ENCODE peak calls at places on chromosomes 4 and X, in five cellular contexts. M is right cardiac atrium, T is AG09309, K is stomach, Y is lung. E is an unnamed sample.

GRCh38 chr4:177511611-177512010 is 69.4 kb upstream of the AGA start:
- DNase-seq in M (no peak), T (no peak), K (peak), Y (peak), E (no peak)

GRCh38 chr4:152807294-152807829 is 27.6 kb downstream of the ARFIP1 start:
- DNase-seq in M (no peak), T (no peak), K (no peak), Y (no peak), E (no peak)

GRCh38 chrX:56782791-56783449 is 53.9 kb downstream of the NBDY start:
- DNase-seq in M (peak), T (no peak), K (no peak), Y (peak), E (no peak)

GRCh38 chrX:105328773-105329172 is 108.3 kb upstream of the TEX13A start:
- DNase-seq in M (no peak), T (no peak), K (no peak), Y (no peak), E (no peak)

GRCh38 chrX:134760671-134761070 is 102.4 kb upstream of the PLAC1 start:
- DNase-seq in M (no peak), T (no peak), K (no peak), Y (no peak), E (no peak)

GRCh38 chr4:173346074-173346473 is 11.9 kb upstream of the HMGB2 start:
- DNase-seq in M (no peak), T (peak), K (no peak), Y (no peak), E (no peak)

GRCh38 chrX:136255543-136255942 is 4.3 kb upstream of the MAP7D3 start:
- DNase-seq in M (no peak), T (no peak), K (no peak), Y (no peak), E (no peak)

GRCh38 chr4:25513814-25514213 is 136.8 kb downstream of the ANAPC4 start:
- DNase-seq in M (no peak), T (no peak), K (no peak), Y (no peak), E (no peak)

GRCh38 chr4:17758459-17758858 is 23.0 kb downstream of the FAM184B start:
- DNase-seq in M (no peak), T (no peak), K (no peak), Y (no peak), E (no peak)

GRCh38 chr4:184534511-184535391 is 60.4 kb upstream of the IRF2 start:
- DNase-seq in M (no peak), T (peak), K (no peak), Y (no peak), E (no peak)

GRCh38 chr4:41331224-41331623 is 74.5 kb downstream of the UCHL1 start:
- DNase-seq in M (no peak), T (no peak), K (no peak), Y (no peak), E (no peak)

GRCh38 chrX:47743504-47743903 is 84.5 kb upstream of the UXT start:
- DNase-seq in M (no peak), T (no peak), K (no peak), Y (no peak), E (no peak)

GRCh38 chr4:7342581-7343352 is 92.0 kb downstream of the PSAPL1 start:
- DNase-seq in M (no peak), T (no peak), K (no peak), Y (no peak), E (no peak)

GRCh38 chr4:128558896-128559669 is 250.4 kb upstream of the JADE1 start:
- DNase-seq in M (peak), T (peak), K (no peak), Y (no peak), E (no peak)

GRCh38 chrX:110699109-110699508 is 96.5 kb downstream of the CHRDL1 start:
- DNase-seq in M (no peak), T (no peak), K (no peak), Y (no peak), E (peak)

GRCh38 chrX:132480581-132481203 is 8.1 kb downstream of the MBNL3 start:
- DNase-seq in M (no peak), T (peak), K (peak), Y (peak), E (peak)

GRCh38 chr4:173211838-173212237 is 43.2 kb downstream of the GALNT7 start:
- DNase-seq in M (no peak), T (no peak), K (no peak), Y (no peak), E (peak)

GRCh38 chr4:48431401-48431800 is 51.7 kb upstream of the SLC10A4 start:
- DNase-seq in M (no peak), T (no peak), K (no peak), Y (no peak), E (no peak)

GRCh38 chr4:137509855-137510282 is 22.4 kb downstream of the PCDH18 start:
- DNase-seq in M (no peak), T (no peak), K (no peak), Y (no peak), E (no peak)

GRCh38 chr4:126853715-126854114 is 779.0 kb upstream of the INTU start:
- DNase-seq in M (no peak), T (no peak), K (no peak), Y (no peak), E (no peak)

GRCh38 chr4:22170353-22170752 is 221.8 kb upstream of the KCNIP4 start:
- DNase-seq in M (no peak), T (peak), K (no peak), Y (no peak), E (no peak)

GRCh38 chr4:145154573-145154972 is 25.8 kb downstream of the OTUD4 start:
- DNase-seq in M (no peak), T (no peak), K (no peak), Y (no peak), E (no peak)

GRCh38 chr4:7876096-7876993 is 63.3 kb downstream of the AFAP1 start:
- DNase-seq in M (no peak), T (no peak), K (no peak), Y (no peak), E (no peak)

GRCh38 chr4:57231781-57232180 is 121.6 kb upstream of the IGFBP7 start:
- DNase-seq in M (no peak), T (no peak), K (no peak), Y (no peak), E (no peak)

GRCh38 chr4:34512631-34513030 is 1731.7 kb downstream of the ARAP2 start:
- DNase-seq in M (no peak), T (no peak), K (no peak), Y (no peak), E (no peak)

DNA sequence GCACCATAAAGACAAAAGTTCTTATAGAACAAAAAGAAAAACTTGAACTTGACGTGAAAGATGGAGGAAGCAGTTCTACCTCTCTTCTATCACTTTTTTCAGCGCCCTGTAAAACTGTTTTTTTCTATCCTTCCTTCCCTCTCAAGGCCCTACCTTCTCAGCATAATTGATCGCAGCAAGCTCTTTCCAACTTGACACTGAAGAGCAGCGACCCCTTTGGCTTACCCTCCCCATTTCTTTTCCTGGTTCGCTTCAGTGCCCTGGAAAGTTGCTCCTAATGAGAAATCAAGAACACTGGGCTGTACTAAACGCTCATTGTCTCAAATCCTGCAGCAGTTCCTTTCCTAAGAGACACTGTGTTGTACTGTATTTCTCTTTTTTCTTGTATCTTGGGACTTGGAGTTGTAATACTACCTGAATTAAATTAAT is 150.6 kb upstream of the SLC4A4 start:
- DNase-seq in M (no peak), T (no peak), K (no peak), Y (no peak), E (no peak)
- H3K4me3 ChIP-seq in M (peak), T (peak), K (peak), Y (peak), E (no peak)

GRCh38 chr4:60683357-60683756 is 516.8 kb upstream of the ADGRL3 start:
- DNase-seq in M (no peak), T (peak), K (no peak), Y (no peak), E (peak)
- H3K4me3 ChIP-seq in M (no peak), T (peak), K (no peak), Y (no peak), E (no peak)

DNA sequence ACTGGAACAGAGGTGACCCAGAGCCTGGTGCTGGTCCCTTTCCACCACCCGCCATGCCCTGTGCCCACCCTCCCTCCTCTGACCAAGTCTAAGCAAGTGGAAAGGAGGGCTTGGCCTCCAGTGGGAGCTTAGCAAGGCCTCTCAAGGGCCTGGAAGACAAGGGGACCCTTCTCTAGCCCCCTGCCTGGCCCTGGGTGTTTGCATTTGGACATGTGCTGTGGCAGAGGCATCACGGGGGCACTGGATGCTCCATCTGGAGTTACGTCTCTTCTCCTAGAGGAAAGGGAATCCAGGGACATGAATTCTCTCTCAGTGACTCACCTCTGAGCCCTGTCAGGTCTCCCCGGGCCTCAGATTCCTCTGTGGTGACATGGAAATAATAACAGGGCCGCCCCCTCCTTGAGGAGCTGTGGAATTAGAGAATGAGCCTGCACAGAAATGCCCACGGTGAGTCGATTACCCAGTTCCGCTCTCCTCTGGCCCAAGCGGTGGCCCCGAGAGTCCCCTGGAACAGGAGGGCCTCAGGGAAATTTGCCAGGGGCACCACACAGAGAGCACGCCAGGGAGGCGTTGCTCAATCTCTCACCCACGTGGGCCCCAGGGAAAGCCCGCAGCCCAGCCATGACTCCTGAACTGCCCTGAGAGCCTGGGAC is 189.7 kb downstream of the BCOR start:
- DNase-seq in M (peak), T (peak), K (peak), Y (peak), E (peak)
- H3K4me3 ChIP-seq in M (no peak), T (no peak), K (no peak), Y (no peak), E (no peak)

GRCh38 chr4:5892321-5893012 is 419 bp downstream of the CRMP1 start:
- DNase-seq in M (no peak), T (no peak), K (no peak), Y (no peak), E (no peak)
- H3K4me3 ChIP-seq in M (peak), T (no peak), K (peak), Y (no peak), E (no peak)

GRCh38 chrX:106718709-106719108 is 7.8 kb upstream of the RNF128 start:
- DNase-seq in M (no peak), T (no peak), K (no peak), Y (no peak), E (no peak)

GRCh38 chrX:106711375-106711774 is 15.1 kb upstream of the RNF128 start:
- DNase-seq in M (no peak), T (no peak), K (no peak), Y (no peak), E (no peak)

GRCh38 chrX:106716463-106716862 is 10.0 kb upstream of the RNF128 start:
- DNase-seq in M (no peak), T (no peak), K (no peak), Y (no peak), E (no peak)

GRCh38 chrX:106716004-106716403 is 10.5 kb upstream of the RNF128 start:
- DNase-seq in M (no peak), T (no peak), K (no peak), Y (no peak), E (no peak)
- H3K4me3 ChIP-seq in M (no peak), T (no peak), K (no peak), Y (no peak), E (no peak)

GRCh38 chr4:37896206-37896605 is 5.3 kb downstream of the TBC1D1 start:
- DNase-seq in M (no peak), T (no peak), K (no peak), Y (no peak), E (no peak)
- H3K4me3 ChIP-seq in M (no peak), T (no peak), K (no peak), Y (no peak), E (no peak)